ENCODE peak calls at places on chromosomes 1 and 21, in ten cellular contexts. Y is hepatocyte, M is pancreas, H is H9, K is upper lobe of right lung, W is sigmoid colon, Q is fibroblast of lung, U is aorta, T is caudate nucleus, O is body of pancreas. P is an unnamed sample.

GRCh38 chr1:186492531-186493291 is 31.8 kb upstream of the PDC start:
- DNase-seq in Y (no peak), M (no peak), H (no peak), K (no peak), W (no peak), Q (no peak), U (no peak), T (no peak), O (no peak), P (no peak)

GRCh38 chr1:235503333-235504121 is 725 bp downstream of the B3GALNT2 start:
- DNase-seq in Y (peak; percentile 69), M (peak; percentile 60), H (peak; percentile 62), K (peak; percentile 82), W (peak; percentile 77), Q (peak; percentile 62), U (peak; percentile 86), T (peak; percentile 37), O (peak; percentile 73), P (peak; percentile 73)

GRCh38 chr21:25079053-25079452 is 528.2 kb downstream of the MRPL39 start:
- DNase-seq in Y (no peak), M (no peak), H (no peak), K (no peak), W (no peak), Q (no peak), U (no peak), T (no peak), O (no peak), P (no peak)

GRCh38 chr1:26831546-26832248 is 5.2 kb downstream of the ZDHHC18 start:
- DNase-seq in Y (peak; percentile 75), M (no peak), H (no peak), K (no peak), W (no peak), Q (peak; percentile 15), U (no peak), T (no peak), O (no peak), P (no peak)

GRCh38 chr1:154352581-154353459 is 27.5 kb downstream of the ATP8B2 start:
- DNase-seq in Y (peak; percentile 70), M (peak; percentile 48), H (peak; percentile 71), K (peak; percentile 83), W (no peak), Q (peak; percentile 65), U (peak; percentile 83), T (peak; percentile 30), O (peak; percentile 74), P (peak; percentile 88)

GRCh38 chr21:34836103-34836932 is 167.5 kb downstream of the CLIC6 start:
- DNase-seq in Y (peak; percentile 85), M (no peak), H (no peak), K (peak; percentile 88), W (peak; percentile 90), Q (peak; percentile 100), U (peak; percentile 88), T (no peak), O (peak; percentile 48), P (peak; percentile 89)

GRCh38 chr1:241142493-241142892 is 214.5 kb downstream of the RGS7 start:
- DNase-seq in Y (no peak), M (no peak), H (peak; percentile 57), K (no peak), W (no peak), Q (no peak), U (no peak), T (no peak), O (no peak), P (no peak)

GRCh38 chr1:9008236-9008635 is 18.0 kb downstream of the SLC2A7 start:
- DNase-seq in Y (no peak), M (no peak), H (no peak), K (no peak), W (no peak), Q (no peak), U (no peak), T (no peak), O (no peak), P (no peak)

GRCh38 chr1:60825593-60825992 is 256.8 kb upstream of the NFIA start:
- DNase-seq in Y (no peak), M (no peak), H (peak; percentile 31), K (no peak), W (no peak), Q (no peak), U (no peak), T (no peak), O (no peak), P (no peak)

GRCh38 chr1:232009741-232010140 is 383.2 kb downstream of the DISC1 start:
- DNase-seq in Y (no peak), M (no peak), H (no peak), K (no peak), W (no peak), Q (no peak), U (no peak), T (no peak), O (no peak), P (no peak)

GRCh38 chr1:2347907-2348306 is 43.4 kb downstream of the MORN1 start:
- DNase-seq in Y (no peak), M (no peak), H (no peak), K (no peak), W (peak; percentile 55), Q (no peak), U (no peak), T (no peak), O (no peak), P (no peak)

GRCh38 chr1:21149430-21149861 is 27.3 kb downstream of the EIF4G3 start:
- DNase-seq in Y (peak; percentile 30), M (peak; percentile 18), H (no peak), K (no peak), W (no peak), Q (peak; percentile 46), U (no peak), T (no peak), O (peak; percentile 19), P (no peak)

GRCh38 chr1:238991730-238992490 is 394.5 kb upstream of the CHRM3 start:
- DNase-seq in Y (no peak), M (no peak), H (no peak), K (no peak), W (no peak), Q (no peak), U (no peak), T (no peak), O (no peak), P (no peak)

GRCh38 chr1:12422488-12422887 is 192.7 kb downstream of the VPS13D start:
- DNase-seq in Y (no peak), M (no peak), H (no peak), K (no peak), W (no peak), Q (no peak), U (no peak), T (no peak), O (no peak), P (no peak)
- H3K27ac ChIP-seq in Y (no peak overlapping the region), M (no peak overlapping the region), H (no peak overlapping the region), K (no peak overlapping the region), W (no peak overlapping the region), Q (no peak overlapping the region), U (no peak overlapping the region), T (no peak overlapping the region), O (no peak overlapping the region), P (no peak overlapping the region)

GRCh38 chr1:196409586-196409985 is 198.7 kb downstream of the KCNT2 start:
- DNase-seq in Y (no peak), M (no peak), H (no peak), K (no peak), W (no peak), Q (peak; percentile 40), U (no peak), T (no peak), O (no peak), P (no peak)

GRCh38 chr1:196410768-196411167 is 197.5 kb downstream of the KCNT2 start:
- DNase-seq in Y (no peak), M (no peak), H (no peak), K (no peak), W (no peak), Q (no peak), U (no peak), T (no peak), O (no peak), P (no peak)

GRCh38 chr1:196405839-196406238 is 202.4 kb downstream of the KCNT2 start:
- DNase-seq in Y (no peak), M (no peak), H (no peak), K (no peak), W (no peak), Q (no peak), U (no peak), T (no peak), O (no peak), P (no peak)

GRCh38 chr1:196403803-196404690 is 204.2 kb downstream of the KCNT2 start:
- DNase-seq in Y (no peak), M (no peak), H (no peak), K (no peak), W (no peak), Q (no peak), U (no peak), T (no peak), O (no peak), P (no peak)

GRCh38 chr1:196407358-196408041 is 200.7 kb downstream of the KCNT2 start:
- DNase-seq in Y (peak; percentile 5), M (no peak), H (no peak), K (no peak), W (no peak), Q (peak; percentile 54), U (no peak), T (no peak), O (no peak), P (no peak)
- H3K27ac ChIP-seq in Y (peak overlapping the region; percentile 60), M (no peak overlapping the region), H (no peak overlapping the region), K (peak overlapping the region; percentile 14), W (peak overlapping the region; percentile 77), Q (no peak overlapping the region), U (no peak overlapping the region), T (peak overlapping the region; percentile 22), O (no peak overlapping the region), P (peak overlapping the region; percentile 34)

DNA sequence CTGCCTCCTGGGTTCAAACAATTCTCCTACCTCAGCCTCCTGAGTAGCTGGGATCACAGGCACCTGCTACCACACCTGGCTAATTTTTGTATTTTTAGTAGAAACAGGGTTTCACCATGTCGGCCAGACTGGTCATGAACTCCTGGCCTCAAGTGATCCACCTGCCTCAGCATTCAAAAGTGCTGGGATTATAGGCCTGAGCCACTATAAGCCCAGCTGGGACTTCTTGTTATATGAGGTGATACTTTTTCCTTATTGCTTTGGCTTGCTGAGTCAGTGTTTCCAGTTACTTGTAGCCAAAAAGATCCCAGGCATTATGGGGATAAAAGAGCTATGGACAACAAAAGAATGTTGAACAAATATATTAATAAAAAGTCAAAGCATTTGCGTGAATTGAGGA is 69.8 kb upstream of the LPGAT1 start:
- DNase-seq in Y (no peak), M (no peak), H (no peak), K (no peak), W (no peak), Q (no peak), U (no peak), T (no peak), O (no peak), P (no peak)
- H3K27ac ChIP-seq in Y (no peak overlapping the region), M (no peak overlapping the region), H (no peak overlapping the region), K (no peak overlapping the region), W (no peak overlapping the region), Q (no peak overlapping the region), U (no peak overlapping the region), T (no peak overlapping the region), O (no peak overlapping the region), P (no peak overlapping the region)

GRCh38 chr1:23524716-23525401 is 6.2 kb downstream of the E2F2 start:
- DNase-seq in Y (no peak), M (no peak), H (no peak), K (no peak), W (no peak), Q (no peak), U (no peak), T (no peak), O (no peak), P (no peak)
- H3K27ac ChIP-seq in Y (no peak overlapping the region), M (no peak overlapping the region), H (no peak overlapping the region), K (no peak overlapping the region), W (no peak overlapping the region), Q (no peak overlapping the region), U (no peak overlapping the region), T (no peak overlapping the region), O (no peak overlapping the region), P (peak overlapping the region; percentile 91)